ENCODE peak calls at places on chromosomes 7 and 10, in nine cellular contexts. Q is colonic mucosa; B is PC-9; K is small intestine; F is stomach; T is effector memory CD4-positive, alpha-beta T cell; Z is aorta; Y is PC-3; W is mesenchymal stem cell. R is an unnamed sample. For H3K4me1, the result is how much of the 10 kb centered on the place peaks cover.

GRCh38 chr10:74145133-74145532 is 5.5 kb downstream of the AP3M1 start:
- DNase-seq in B (no peak), K (no peak), Q (no peak), F (no peak), Y (peak), W (peak), Z (no peak), T (no peak), R (no peak)

GRCh38 chr7:130486114-130486962 is 5.5 kb upstream of the MEST start:
- DNase-seq in Y (peak), K (peak), Q (peak), T (peak), B (peak), Z (peak), F (peak), W (no peak), R (peak)

GRCh38 chr7:133645870-133646492 is 393.1 kb downstream of the EXOC4 start:
- DNase-seq in Q (no peak), K (no peak), Z (no peak), F (no peak), W (peak), T (no peak), B (no peak), Y (peak), R (no peak)

GRCh38 chr7:43431020-43431595 is 151.8 kb upstream of the STK17A start:
- DNase-seq in Q (no peak), W (peak), B (no peak), Z (no peak), K (no peak), T (no peak), Y (no peak), F (no peak), R (no peak)

GRCh38 chr7:114922151-114922651 is 307 bp downstream of the MDFIC start:
- DNase-seq in Q (peak), Z (peak), T (peak), K (peak), Y (peak), F (peak), W (peak), B (no peak), R (peak)

GRCh38 chr7:93115796-93116195 is 2.0 kb downstream of the SAMD9 start:
- DNase-seq in Y (peak), T (no peak), Q (no peak), Z (no peak), K (no peak), F (no peak), B (peak), W (no peak), R (no peak)

GRCh38 chr10:82813856-82814255 is 938.9 kb downstream of the NRG3 start:
- DNase-seq in Z (no peak), K (peak), W (peak), F (peak), Q (no peak), T (no peak), B (no peak), Y (no peak), R (no peak)

GRCh38 chr10:66755474-66755873 is 170.4 kb upstream of the LRRTM3 start:
- DNase-seq in W (no peak), T (no peak), Z (no peak), K (no peak), Q (no peak), Y (peak), F (no peak), B (no peak), R (no peak)

GRCh38 chr7:2508327-2509231 is 11.0 kb upstream of the LFNG start:
- DNase-seq in Z (peak), F (no peak), T (peak), Y (no peak), W (no peak), K (no peak), Q (peak), B (peak), R (peak)

GRCh38 chr7:106345421-106346166 is 60.8 kb upstream of the NAMPT start:
- DNase-seq in Y (peak), B (peak), F (no peak), Z (peak), W (peak), T (no peak), Q (no peak), K (no peak), R (no peak)

GRCh38 chr10:89327803-89328441 is at the start of gene IFIT3:
- DNase-seq in W (peak), Q (peak), Y (peak), K (peak), F (peak), T (no peak), B (peak), Z (peak), R (peak)

GRCh38 chr10:51638737-51639136 is 60.7 kb downstream of the CSTF2T start:
- DNase-seq in B (no peak), F (no peak), W (no peak), Q (no peak), K (no peak), Z (no peak), Y (peak), T (no peak), R (no peak)

GRCh38 chr7:23530901-23531793 is 634 bp downstream of the TRA2A start:
- DNase-seq in T (peak), W (peak), Y (peak), K (peak), Z (peak), Q (peak), F (peak), B (peak), R (no peak)

GRCh38 chr10:48698971-48699627 is 14.4 kb downstream of the WDFY4 start:
- DNase-seq in Y (no peak), Q (no peak), Z (no peak), K (no peak), T (no peak), B (no peak), W (no peak), F (no peak), R (no peak)

GRCh38 chr7:143013897-143014296 is 13.0 kb downstream of the OR9A2 start:
- DNase-seq in T (no peak), Z (no peak), Y (peak), W (peak), K (no peak), F (no peak), Q (no peak), B (no peak), R (no peak)

GRCh38 chr7:16850772-16851466 is 30.9 kb downstream of the AGR3 start:
- DNase-seq in B (no peak), T (no peak), W (no peak), K (no peak), Z (no peak), Y (no peak), F (no peak), Q (no peak), R (no peak)

GRCh38 chr7:150668472-150668911 is 17.0 kb upstream of the GIMAP2 start:
- DNase-seq in W (no peak), F (no peak), Y (no peak), K (peak), B (no peak), Z (no peak), Q (no peak), T (peak), R (peak)

GRCh38 chr10:13100349-13101294 is 659 bp downstream of the OPTN start:
- DNase-seq in Z (peak), K (peak), Y (peak), T (no peak), B (no peak), Q (peak), F (peak), W (peak), R (peak)

GRCh38 chr10:62895058-62895457 is 78.9 kb upstream of the EGR2 start:
- DNase-seq in B (no peak), F (no peak), K (no peak), T (no peak), Q (no peak), Y (peak), W (no peak), Z (no peak), R (no peak)

GRCh38 chr7:75928600-75928939 is 13.6 kb downstream of the POR start:
- DNase-seq in T (no peak), W (no peak), F (no peak), B (no peak), Y (no peak), Q (no peak), Z (no peak), K (no peak), R (peak)

GRCh38 chr7:80942261-80943041 is 23.6 kb upstream of the SEMA3C start:
- DNase-seq in W (peak), Y (peak), K (peak), Z (peak), Q (peak), F (peak), B (peak), T (no peak), R (no peak)

GRCh38 chr7:109950256-109950655 is 1140.7 kb upstream of the LRRN3 start:
- DNase-seq in Y (no peak), T (no peak), F (no peak), K (no peak), Z (no peak), B (no peak), W (no peak), Q (no peak), R (no peak)

GRCh38 chr10:114311496-114312195 is 72.6 kb downstream of the VWA2 start:
- DNase-seq in Y (no peak), Z (no peak), W (no peak), Q (no peak), B (no peak), T (no peak), F (no peak), K (no peak), R (no peak)

GRCh38 chr7:20491286-20491685 is 124.2 kb upstream of the ABCB5 start:
- DNase-seq in Z (no peak), W (no peak), T (no peak), Y (no peak), K (no peak), B (no peak), Q (no peak), F (no peak), R (no peak)

GRCh38 chr7:86733783-86734182 is 90.1 kb downstream of the GRM3 start:
- DNase-seq in T (no peak), Q (no peak), K (no peak), B (no peak), Y (peak), F (no peak), Z (no peak), W (peak), R (no peak)

GRCh38 chr7:106421181-106421762 is 136.5 kb upstream of the NAMPT start:
- DNase-seq in K (peak), Y (no peak), W (peak), Q (peak), F (peak), T (no peak), Z (peak), B (no peak), R (no peak)

GRCh38 chr7:17354473-17354872 is 56.0 kb downstream of the AHR start:
- DNase-seq in B (no peak), Q (no peak), W (no peak), Y (no peak), T (no peak), F (no peak), Z (no peak), K (no peak), R (no peak)

GRCh38 chr10:58752665-58753064 is 240.0 kb downstream of the BICC1 start:
- DNase-seq in K (no peak), W (no peak), T (no peak), F (no peak), Y (no peak), B (no peak), Z (no peak), Q (no peak), R (no peak)

GRCh38 chr10:35754489-35754888 is 112.4 kb upstream of the FZD8 start:
- DNase-seq in Z (no peak), Y (no peak), F (no peak), W (no peak), B (no peak), K (no peak), Q (no peak), T (no peak), R (no peak)

GRCh38 chr7:75955293-75955938 is 39.0 kb downstream of the TMEM120A start:
- DNase-seq in T (no peak), K (no peak), F (no peak), Z (no peak), W (no peak), Y (no peak), B (no peak), Q (no peak), R (no peak)

GRCh38 chr10:132307823-132308587 is at the start of gene STK32C:
- DNase-seq in W (peak), T (peak), Q (peak), F (peak), Y (peak), K (peak), B (peak), Z (peak), R (peak)

GRCh38 chr10:93465806-93466675 is 16.1 kb downstream of the MYOF start:
- DNase-seq in T (no peak), Q (peak), Y (peak), K (peak), Z (peak), B (peak), W (peak), F (peak), R (no peak)

GRCh38 chr10:117360994-117361667 is 14.1 kb downstream of the PDZD8 start:
- DNase-seq in W (no peak), T (no peak), Z (no peak), B (no peak), Y (peak), F (no peak), Q (no peak), K (peak), R (no peak)

GRCh38 chr7:15801565-15801964 is 115.1 kb upstream of the MEOX2 start:
- DNase-seq in T (no peak), W (peak), Y (no peak), F (no peak), K (no peak), B (no peak), Z (peak), Q (no peak), R (no peak)

GRCh38 chr7:83502636-83503035 is 146.3 kb downstream of the SEMA3E start:
- DNase-seq in Q (no peak), B (no peak), Z (no peak), K (no peak), Y (no peak), W (peak), F (no peak), T (no peak), R (no peak)

GRCh38 chr10:103845983-103846382 is 9.4 kb downstream of the SH3PXD2A start:
- DNase-seq in Z (peak), W (no peak), B (no peak), Y (no peak), K (peak), F (no peak), Q (peak), T (peak), R (peak)

GRCh38 chr10:46311501-46311951 is 24.7 kb downstream of the ANTXRL start:
- DNase-seq in Z (no peak), Y (no peak), W (no peak), T (no peak), B (peak), Q (no peak), F (peak), K (no peak), R (no peak)

GRCh38 chr10:13685885-13686284 is 99.1 kb downstream of the PRPF18 start:
- DNase-seq in Y (no peak), W (no peak), K (no peak), B (no peak), Q (no peak), Z (peak), T (no peak), F (no peak), R (no peak)

GRCh38 chr10:89837173-89838001 is 136.0 kb downstream of the KIF20B start:
- DNase-seq in Q (peak), B (no peak), Z (peak), T (peak), W (no peak), Y (peak), K (peak), F (peak), R (peak)

GRCh38 chr10:130013263-130013937 is 49.3 kb upstream of the EBF3 start:
- DNase-seq in Q (no peak), W (no peak), B (no peak), K (no peak), F (no peak), T (no peak), Y (no peak), Z (no peak), R (no peak)

DNA sequence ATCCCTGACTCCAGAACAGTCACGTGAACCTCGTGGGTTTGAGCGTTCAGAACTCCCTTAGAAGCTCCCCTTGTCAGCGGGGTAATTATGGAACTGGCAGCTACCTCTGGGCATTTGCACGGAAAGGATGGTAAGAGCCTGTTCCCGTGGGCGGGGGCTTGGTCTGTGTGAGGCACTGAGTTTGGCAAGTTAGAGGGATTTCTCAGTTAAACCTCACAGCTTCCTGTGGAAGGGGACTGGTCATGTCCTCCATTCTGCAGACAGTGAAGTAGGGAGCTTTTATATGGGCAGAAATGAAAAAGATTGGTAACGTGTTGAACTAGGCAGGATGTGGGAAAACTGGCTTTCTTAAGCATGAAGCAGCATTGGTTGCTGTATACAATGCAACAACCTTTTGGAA is 16.0 kb downstream of the PALD1 start:
- DNase-seq in W (no peak), K (no peak), Y (no peak), Z (no peak), B (no peak), F (no peak), Q (no peak), T (no peak), R (no peak)
- H3K4me3 ChIP-seq in W (no peak), K (no peak), Y (no peak), Z (no peak), B (no peak), F (no peak), Q (no peak), T (no peak), R (no peak)

DNA sequence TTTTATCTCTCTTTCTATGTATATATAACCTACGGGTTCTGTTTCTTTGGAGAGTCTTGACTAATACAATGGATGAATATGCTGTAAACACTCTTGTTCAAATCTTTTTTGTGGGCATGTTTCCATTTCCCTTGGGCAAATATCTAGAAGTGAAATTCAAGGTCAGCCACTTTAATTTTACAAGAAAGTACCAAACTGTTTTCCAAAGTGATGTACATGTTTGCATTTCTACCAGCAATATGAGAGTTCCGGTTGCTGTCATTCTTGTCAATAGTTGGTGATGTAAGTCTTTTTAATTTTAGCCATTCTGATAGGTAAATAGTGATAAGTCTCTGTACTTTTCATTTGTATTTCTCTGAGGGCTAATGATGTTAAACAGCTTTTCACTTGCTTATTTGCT is 48.4 kb downstream of the PDK4 start:
- DNase-seq in F (no peak), W (no peak), K (no peak), Y (peak), Q (no peak), Z (no peak), B (no peak), T (no peak), R (no peak)
- H3K4me1 ChIP-seq in F (half or more), W (under half), K (under half), Y (under half), Q (under half), Z (under half), B (under half), T (under half), R (under half)

DNA sequence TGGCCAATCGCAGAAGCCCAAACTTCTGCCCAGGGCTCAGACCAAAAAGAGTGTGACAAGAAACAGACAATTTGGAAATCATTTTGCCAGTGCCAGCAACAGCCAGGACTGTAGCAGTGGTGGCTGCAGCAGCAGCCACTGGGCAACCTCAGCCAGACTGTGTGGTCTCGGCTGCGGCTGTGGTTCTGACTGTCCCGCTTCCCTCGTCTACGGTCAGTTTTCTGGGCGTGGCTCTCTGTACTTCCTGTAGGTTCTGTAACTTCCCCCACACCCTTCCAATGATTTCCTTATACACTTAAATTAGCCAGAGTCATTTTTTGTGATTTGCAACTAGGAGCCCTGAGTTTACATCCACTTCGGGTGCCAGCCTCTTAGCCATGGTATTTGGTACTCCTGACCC is 39.9 kb downstream of the CYTH3 start:
- DNase-seq in F (peak), K (no peak), T (no peak), B (no peak), Q (peak), Z (peak), W (no peak), Y (no peak), R (no peak)
- H3K27ac ChIP-seq in F (no peak), K (no peak), T (no peak), B (no peak), Q (no peak), Z (no peak), W (no peak), Y (no peak), R (no peak)

GRCh38 chr10:6726924-6727323 is 146.8 kb upstream of the PRKCQ start:
- DNase-seq in T (no peak), Q (no peak), W (no peak), Y (no peak), F (no peak), Z (no peak), K (no peak), B (no peak), R (no peak)

GRCh38 chr10:6721480-6721879 is 141.4 kb upstream of the PRKCQ start:
- DNase-seq in B (peak), T (no peak), W (peak), Z (no peak), Y (peak), K (peak), Q (peak), F (no peak), R (no peak)

GRCh38 chr10:6721964-6722615 is 142.0 kb upstream of the PRKCQ start:
- DNase-seq in Y (peak), F (no peak), T (no peak), Z (no peak), B (peak), K (no peak), Q (no peak), W (peak), R (no peak)

DNA sequence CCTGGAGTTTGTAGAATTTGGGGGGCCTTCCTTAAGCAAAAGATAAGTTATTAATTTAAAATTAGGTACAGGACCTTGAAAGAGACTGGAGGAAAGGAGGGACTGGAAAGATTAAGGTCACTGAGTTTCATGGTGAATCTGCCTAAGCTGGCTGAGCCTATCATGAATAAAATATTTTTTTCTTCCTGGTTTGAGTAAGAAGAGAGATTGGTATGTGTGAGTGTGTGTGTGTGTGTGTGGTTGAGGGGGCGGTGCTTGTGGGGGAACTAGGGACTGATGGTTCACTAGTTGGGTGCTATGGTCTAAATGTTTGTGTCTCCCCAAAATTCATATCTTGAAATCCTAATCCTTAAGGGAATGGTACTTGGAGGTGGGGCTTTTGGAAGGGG is 142.5 kb upstream of the PRKCQ start:
- DNase-seq in B (peak), W (peak), F (no peak), Q (no peak), Z (no peak), Y (no peak), T (no peak), K (no peak), R (no peak)
- H3K4me3 ChIP-seq in B (no peak), W (no peak), F (no peak), Q (no peak), Z (no peak), Y (no peak), T (no peak), K (no peak), R (no peak)